ENCODE peak calls at places on chromosomes 4 and X, in seven cellular contexts. A, Z, Y, Q, D, H and G are unnamed samples.

GRCh38 chr4:137705171-137705783 is 173.0 kb upstream of the PCDH18 start:
- DNase-seq in A (no peak), Z (no peak), Y (no peak), Q (no peak), D (no peak), H (no peak), G (no peak)

GRCh38 chrX:17689971-17690409 is 47.3 kb upstream of the SCML1 start:
- DNase-seq in A (peak; percentile 7), Z (peak; percentile 35), Y (peak; percentile 61), Q (peak; percentile 35), D (no peak), H (peak; percentile 16), G (peak; percentile 4)

GRCh38 chr4:3256230-3257124 is 7.5 kb downstream of the MSANTD1 start:
- DNase-seq in A (no peak), Z (no peak), Y (no peak), Q (no peak), D (no peak), H (no peak), G (no peak)

GRCh38 chr4:26181616-26182015 is 139.2 kb upstream of the RBPJ start:
- DNase-seq in A (no peak), Z (no peak), Y (no peak), Q (no peak), D (no peak), H (no peak), G (no peak)

GRCh38 chr4:38185406-38185805 is 225.2 kb downstream of the PTTG2 start:
- DNase-seq in A (no peak), Z (no peak), Y (no peak), Q (no peak), D (no peak), H (no peak), G (no peak)

GRCh38 chr4:32499176-32499575 is 1779.0 kb downstream of the PCDH7 start:
- DNase-seq in A (no peak), Z (no peak), Y (no peak), Q (no peak), D (no peak), H (no peak), G (no peak)

GRCh38 chr4:41050840-41051775 is 163.2 kb downstream of the APBB2 start:
- DNase-seq in A (no peak), Z (no peak), Y (no peak), Q (no peak), D (no peak), H (no peak), G (no peak)

GRCh38 chrX:47745386-47745785 is 86.4 kb upstream of the UXT start:
- DNase-seq in A (no peak), Z (no peak), Y (no peak), Q (no peak), D (no peak), H (no peak), G (no peak)

GRCh38 chr4:122616910-122617596 is 3.8 kb downstream of the IL21 start:
- DNase-seq in A (no peak), Z (no peak), Y (no peak), Q (no peak), D (no peak), H (no peak), G (no peak)

DNA sequence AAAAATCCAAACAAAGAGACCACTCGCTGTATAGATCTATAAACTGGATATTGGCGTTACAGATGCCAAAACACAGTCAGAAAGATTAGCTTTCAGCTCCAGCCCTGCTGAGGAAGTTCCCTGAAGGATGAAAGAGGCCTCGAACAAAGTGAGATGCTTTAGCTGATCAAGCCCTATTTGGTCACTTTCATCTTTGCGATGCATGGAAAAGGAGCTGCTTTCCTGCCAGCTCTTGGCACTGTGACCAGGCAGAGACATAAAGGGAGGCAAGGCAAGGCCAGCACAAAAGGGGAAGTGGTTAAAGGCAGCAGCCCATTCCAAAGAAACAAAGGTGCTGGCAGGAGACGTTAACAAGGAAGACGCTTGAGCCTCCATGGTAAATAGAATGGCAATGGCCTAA is 617.1 kb upstream of the INTU start:
- DNase-seq in A (no peak), Z (no peak), Y (no peak), Q (no peak), D (no peak), H (no peak), G (no peak)
- TF ChIP-seq SIN3A in A (no peak), Z (no peak), Y (no peak), Q (no peak), D (no peak), H (no peak), G (no peak)

DNA sequence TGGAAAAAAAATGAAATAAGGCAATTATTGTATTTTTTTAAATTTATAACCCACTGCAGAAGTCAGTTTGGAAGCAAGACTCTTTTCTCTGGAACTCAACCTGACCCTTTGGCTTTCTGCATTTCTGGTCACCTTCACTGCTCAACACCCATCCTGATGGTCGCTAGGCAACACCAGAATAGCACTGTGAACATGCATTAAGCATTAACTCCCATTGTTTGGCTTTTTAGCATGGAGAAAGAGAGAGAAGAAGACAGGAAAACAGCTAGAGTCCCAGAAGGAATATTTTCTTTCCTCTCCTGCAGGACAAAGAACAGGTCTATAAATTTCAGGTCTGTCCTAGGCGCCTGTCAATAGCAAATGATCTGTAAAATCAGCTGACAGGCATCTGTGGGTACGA is 137.2 kb upstream of the ETNPPL start:
- DNase-seq in A (no peak), Z (no peak), Y (no peak), Q (no peak), D (no peak), H (no peak), G (no peak)
- TF ChIP-seq POLR2AphosphoS5 in A (no peak), Z (no peak), Y (no peak), Q (no peak), D (no peak), H (no peak), G (no peak)

DNA sequence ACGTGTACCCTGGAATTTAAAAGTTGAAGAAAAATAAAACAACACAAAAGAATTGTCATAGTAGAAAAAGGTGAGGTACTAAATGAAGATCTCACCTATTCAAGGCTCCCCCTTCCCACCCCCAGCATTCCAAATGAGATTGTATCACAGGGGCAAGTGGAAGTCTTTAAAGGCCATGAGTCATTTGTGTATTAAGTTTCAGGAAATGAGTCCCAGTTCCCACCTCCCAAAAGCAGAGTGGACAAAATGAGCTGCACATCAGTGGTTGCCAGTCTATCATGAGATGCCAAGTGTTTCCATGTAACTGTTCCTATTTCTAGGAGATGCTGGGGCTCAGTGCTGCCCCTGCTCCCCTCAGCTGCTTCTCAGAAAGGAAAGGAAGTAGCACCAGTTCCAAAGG is 20.1 kb downstream of the ARHGEF9 start:
- DNase-seq in A (no peak), Z (no peak), Y (no peak), Q (no peak), D (no peak), H (no peak), G (no peak)
- TF ChIP-seq SIN3A in A (no peak), Z (no peak), Y (no peak), Q (no peak), D (no peak), H (no peak), G (no peak)

DNA sequence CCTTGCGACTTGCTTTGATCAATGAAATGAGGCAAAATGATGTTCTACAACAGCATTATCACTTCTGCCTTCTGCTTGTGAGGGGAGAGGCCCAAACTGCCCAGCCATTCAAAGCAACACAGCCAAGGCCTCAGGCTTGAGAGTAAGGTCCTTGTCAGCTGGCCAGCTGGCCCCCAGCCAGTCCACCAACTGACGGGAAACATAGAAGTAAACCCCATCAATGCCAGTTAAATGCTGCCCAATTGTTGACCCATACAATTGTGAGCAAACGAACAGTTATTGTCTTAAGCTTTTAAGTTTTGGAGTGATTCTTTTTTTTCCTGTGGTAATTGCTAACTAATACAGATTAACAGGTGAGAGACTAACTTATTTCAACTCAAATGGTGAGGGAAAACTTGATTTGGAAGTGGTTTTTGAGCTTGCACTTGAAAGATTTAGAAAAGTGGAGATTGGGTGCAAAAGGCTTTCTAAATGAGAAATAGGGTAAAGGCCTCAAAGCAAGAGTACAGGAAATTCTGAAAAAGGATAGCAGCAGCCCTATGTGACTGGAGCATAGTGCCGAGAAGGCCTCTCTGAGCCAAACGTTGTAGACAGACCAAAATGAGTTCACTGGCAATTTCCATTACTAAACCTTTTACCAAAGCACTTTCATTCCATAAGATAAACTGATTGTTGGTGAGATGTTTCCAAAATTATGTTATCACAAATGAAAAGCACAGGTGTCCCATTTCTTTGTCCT is 66.9 kb downstream of the ARHGEF38 start:
- DNase-seq in A (no peak), Z (no peak), Y (peak; percentile 30), Q (no peak), D (no peak), H (no peak), G (no peak)
- TF ChIP-seq POLR2AphosphoS5 in A (no peak), Z (no peak), Y (no peak), Q (no peak), D (no peak), H (no peak), G (no peak)